ENCODE peak calls at places on chromosomes 3 and 15, in nine cellular contexts. One of them, this sample, is unnamed.

GRCh38 chr3:61820306-61820992 is 259.1 kb downstream of the PTPRG start:
- DNase-seq in fibroblast of pulmonary artery: no peak
- DNase-seq in fibroblast of lung: no peak
- DNase-seq in neuronal stem cell: no peak
- DNase-seq in cardiac fibroblast: no peak
- DNase-seq in NCI-H524 treated with DMSO at 0.1 percent for 48 hours: no peak
- DNase-seq in amniotic stem cell: no peak
- DNase-seq in GM13977: no peak
- DNase-seq in EH: no peak
- DNase-seq in this sample: no peak

GRCh38 chr3:193149998-193150397 is 91.0 kb upstream of the PLAAT1 start:
- DNase-seq in NCI-H524 treated with DMSO at 0.1 percent for 48 hours: no peak
- DNase-seq in neuronal stem cell: no peak
- DNase-seq in GM13977: no peak
- DNase-seq in amniotic stem cell: no peak
- DNase-seq in EH: no peak
- DNase-seq in cardiac fibroblast: no peak
- DNase-seq in fibroblast of pulmonary artery: no peak
- DNase-seq in fibroblast of lung: no peak
- DNase-seq in this sample: no peak

GRCh38 chr3:63706321-63707085 is 54.0 kb downstream of the SNTN start:
- DNase-seq in cardiac fibroblast: peak
- DNase-seq in fibroblast of pulmonary artery: no peak
- DNase-seq in EH: peak
- DNase-seq in amniotic stem cell: no peak
- DNase-seq in neuronal stem cell: no peak
- DNase-seq in fibroblast of lung: no peak
- DNase-seq in NCI-H524 treated with DMSO at 0.1 percent for 48 hours: no peak
- DNase-seq in GM13977: no peak
- DNase-seq in this sample: no peak

GRCh38 chr15:98878172-98878571 is 129.4 kb downstream of the PGPEP1L start:
- DNase-seq in neuronal stem cell: no peak
- DNase-seq in amniotic stem cell: no peak
- DNase-seq in GM13977: no peak
- DNase-seq in cardiac fibroblast: peak
- DNase-seq in EH: peak
- DNase-seq in fibroblast of pulmonary artery: no peak
- DNase-seq in NCI-H524 treated with DMSO at 0.1 percent for 48 hours: no peak
- DNase-seq in fibroblast of lung: peak
- DNase-seq in this sample: no peak

GRCh38 chr3:134932035-134932434 is 137.0 kb downstream of the EPHB1 start:
- DNase-seq in fibroblast of lung: no peak
- DNase-seq in GM13977: no peak
- DNase-seq in amniotic stem cell: no peak
- DNase-seq in EH: no peak
- DNase-seq in NCI-H524 treated with DMSO at 0.1 percent for 48 hours: no peak
- DNase-seq in neuronal stem cell: no peak
- DNase-seq in fibroblast of pulmonary artery: no peak
- DNase-seq in cardiac fibroblast: no peak
- DNase-seq in this sample: no peak

GRCh38 chr3:13494463-13495350 is 14.6 kb downstream of the HDAC11 start:
- DNase-seq in GM13977: peak
- DNase-seq in amniotic stem cell: no peak
- DNase-seq in fibroblast of lung: peak
- DNase-seq in neuronal stem cell: peak
- DNase-seq in NCI-H524 treated with DMSO at 0.1 percent for 48 hours: no peak
- DNase-seq in EH: peak
- DNase-seq in fibroblast of pulmonary artery: peak
- DNase-seq in cardiac fibroblast: peak
- DNase-seq in this sample: peak

GRCh38 chr15:101651753-101652097 is 456 bp downstream of the TM2D3 start:
- DNase-seq in EH: no peak
- DNase-seq in fibroblast of lung: no peak
- DNase-seq in NCI-H524 treated with DMSO at 0.1 percent for 48 hours: no peak
- DNase-seq in amniotic stem cell: no peak
- DNase-seq in neuronal stem cell: no peak
- DNase-seq in cardiac fibroblast: peak
- DNase-seq in GM13977: no peak
- DNase-seq in fibroblast of pulmonary artery: no peak
- DNase-seq in this sample: no peak

GRCh38 chr15:43187544-43188155 is 2.4 kb downstream of the CCNDBP1 start:
- DNase-seq in fibroblast of pulmonary artery: peak
- DNase-seq in amniotic stem cell: peak
- DNase-seq in NCI-H524 treated with DMSO at 0.1 percent for 48 hours: peak
- DNase-seq in neuronal stem cell: no peak
- DNase-seq in GM13977: peak
- DNase-seq in cardiac fibroblast: peak
- DNase-seq in EH: peak
- DNase-seq in fibroblast of lung: peak
- DNase-seq in this sample: no peak

GRCh38 chr15:39594056-39594763 is 13.3 kb downstream of the THBS1 start:
- DNase-seq in GM13977: no peak
- DNase-seq in NCI-H524 treated with DMSO at 0.1 percent for 48 hours: no peak
- DNase-seq in neuronal stem cell: no peak
- DNase-seq in amniotic stem cell: no peak
- DNase-seq in cardiac fibroblast: peak
- DNase-seq in fibroblast of lung: peak
- DNase-seq in EH: peak
- DNase-seq in fibroblast of pulmonary artery: peak
- DNase-seq in this sample: no peak

GRCh38 chr15:44804303-44805046 is 68.1 kb downstream of the TRIM69 start:
- DNase-seq in cardiac fibroblast: peak
- DNase-seq in fibroblast of pulmonary artery: peak
- DNase-seq in EH: no peak
- DNase-seq in GM13977: peak
- DNase-seq in amniotic stem cell: no peak
- DNase-seq in fibroblast of lung: no peak
- DNase-seq in neuronal stem cell: no peak
- DNase-seq in NCI-H524 treated with DMSO at 0.1 percent for 48 hours: no peak
- DNase-seq in this sample: no peak

GRCh38 chr3:130516645-130517512 is at the start of gene COL6A6:
- DNase-seq in GM13977: no peak
- DNase-seq in fibroblast of pulmonary artery: no peak
- DNase-seq in neuronal stem cell: no peak
- DNase-seq in fibroblast of lung: peak
- DNase-seq in EH: no peak
- DNase-seq in NCI-H524 treated with DMSO at 0.1 percent for 48 hours: no peak
- DNase-seq in amniotic stem cell: no peak
- DNase-seq in cardiac fibroblast: no peak
- DNase-seq in this sample: no peak

GRCh38 chr3:180538493-180538892 is 63.5 kb upstream of the TTC14 start:
- DNase-seq in NCI-H524 treated with DMSO at 0.1 percent for 48 hours: no peak
- DNase-seq in GM13977: no peak
- DNase-seq in amniotic stem cell: no peak
- DNase-seq in neuronal stem cell: no peak
- DNase-seq in fibroblast of lung: no peak
- DNase-seq in cardiac fibroblast: no peak
- DNase-seq in fibroblast of pulmonary artery: no peak
- DNase-seq in EH: no peak
- DNase-seq in this sample: no peak

GRCh38 chr15:45551691-45552090 is 29.1 kb upstream of the SLC30A4 start:
- DNase-seq in cardiac fibroblast: peak
- DNase-seq in amniotic stem cell: no peak
- DNase-seq in neuronal stem cell: no peak
- DNase-seq in GM13977: no peak
- DNase-seq in fibroblast of lung: no peak
- DNase-seq in EH: peak
- DNase-seq in NCI-H524 treated with DMSO at 0.1 percent for 48 hours: no peak
- DNase-seq in fibroblast of pulmonary artery: peak
- DNase-seq in this sample: no peak

GRCh38 chr3:126179825-126180476 is 435 bp downstream of the ALDH1L1 start:
- DNase-seq in fibroblast of pulmonary artery: peak
- DNase-seq in cardiac fibroblast: no peak
- DNase-seq in fibroblast of lung: peak
- DNase-seq in NCI-H524 treated with DMSO at 0.1 percent for 48 hours: peak
- DNase-seq in GM13977: no peak
- DNase-seq in amniotic stem cell: no peak
- DNase-seq in neuronal stem cell: peak
- DNase-seq in EH: peak
- DNase-seq in this sample: no peak

GRCh38 chr15:77659350-77660321 is 26.9 kb upstream of the LINGO1 start:
- DNase-seq in GM13977: peak
- DNase-seq in cardiac fibroblast: peak
- DNase-seq in amniotic stem cell: no peak
- DNase-seq in NCI-H524 treated with DMSO at 0.1 percent for 48 hours: no peak
- DNase-seq in neuronal stem cell: no peak
- DNase-seq in fibroblast of lung: peak
- DNase-seq in EH: peak
- DNase-seq in fibroblast of pulmonary artery: peak
- DNase-seq in this sample: no peak

GRCh38 chr15:28109626-28110415 is 10.7 kb upstream of the OCA2 start:
- DNase-seq in GM13977: no peak
- DNase-seq in fibroblast of lung: no peak
- DNase-seq in cardiac fibroblast: no peak
- DNase-seq in amniotic stem cell: no peak
- DNase-seq in neuronal stem cell: no peak
- DNase-seq in NCI-H524 treated with DMSO at 0.1 percent for 48 hours: no peak
- DNase-seq in EH: no peak
- DNase-seq in fibroblast of pulmonary artery: no peak
- DNase-seq in this sample: no peak

GRCh38 chr15:74245342-74245931 is 9.3 kb downstream of the CCDC33 start:
- DNase-seq in fibroblast of lung: no peak
- DNase-seq in cardiac fibroblast: no peak
- DNase-seq in amniotic stem cell: no peak
- DNase-seq in neuronal stem cell: no peak
- DNase-seq in EH: no peak
- DNase-seq in fibroblast of pulmonary artery: no peak
- DNase-seq in NCI-H524 treated with DMSO at 0.1 percent for 48 hours: peak
- DNase-seq in GM13977: no peak
- DNase-seq in this sample: no peak

GRCh38 chr15:62087671-62088360 is 21.0 kb downstream of the C2CD4A start:
- DNase-seq in EH: peak
- DNase-seq in GM13977: no peak
- DNase-seq in fibroblast of lung: peak
- DNase-seq in amniotic stem cell: no peak
- DNase-seq in neuronal stem cell: no peak
- DNase-seq in NCI-H524 treated with DMSO at 0.1 percent for 48 hours: no peak
- DNase-seq in cardiac fibroblast: peak
- DNase-seq in fibroblast of pulmonary artery: peak
- DNase-seq in this sample: no peak

GRCh38 chr3:46350262-46350565 is 3.7 kb upstream of the CCR2 start:
- DNase-seq in cardiac fibroblast: no peak
- DNase-seq in fibroblast of lung: no peak
- DNase-seq in GM13977: no peak
- DNase-seq in EH: no peak
- DNase-seq in NCI-H524 treated with DMSO at 0.1 percent for 48 hours: no peak
- DNase-seq in fibroblast of pulmonary artery: no peak
- DNase-seq in neuronal stem cell: no peak
- DNase-seq in amniotic stem cell: no peak
- DNase-seq in this sample: no peak

GRCh38 chr15:37372064-37372463 is 271.7 kb upstream of the MEIS2 start:
- DNase-seq in cardiac fibroblast: no peak
- DNase-seq in EH: peak
- DNase-seq in NCI-H524 treated with DMSO at 0.1 percent for 48 hours: no peak
- DNase-seq in fibroblast of pulmonary artery: peak
- DNase-seq in GM13977: no peak
- DNase-seq in fibroblast of lung: no peak
- DNase-seq in amniotic stem cell: no peak
- DNase-seq in neuronal stem cell: no peak
- DNase-seq in this sample: no peak

GRCh38 chr3:154548341-154548740 is 118.4 kb upstream of the GPR149 start:
- DNase-seq in EH: no peak
- DNase-seq in fibroblast of lung: no peak
- DNase-seq in amniotic stem cell: no peak
- DNase-seq in fibroblast of pulmonary artery: no peak
- DNase-seq in NCI-H524 treated with DMSO at 0.1 percent for 48 hours: no peak
- DNase-seq in neuronal stem cell: no peak
- DNase-seq in cardiac fibroblast: no peak
- DNase-seq in GM13977: no peak
- DNase-seq in this sample: no peak

GRCh38 chr3:33218072-33218445 is 551 bp downstream of the SUSD5 start:
- DNase-seq in EH: peak
- DNase-seq in NCI-H524 treated with DMSO at 0.1 percent for 48 hours: no peak
- DNase-seq in fibroblast of lung: peak
- DNase-seq in GM13977: no peak
- DNase-seq in amniotic stem cell: peak
- DNase-seq in neuronal stem cell: peak
- DNase-seq in cardiac fibroblast: peak
- DNase-seq in fibroblast of pulmonary artery: no peak
- DNase-seq in this sample: no peak

GRCh38 chr3:172680684-172681083 is 30.2 kb downstream of the NCEH1 start:
- DNase-seq in EH: peak
- DNase-seq in fibroblast of lung: no peak
- DNase-seq in GM13977: no peak
- DNase-seq in NCI-H524 treated with DMSO at 0.1 percent for 48 hours: no peak
- DNase-seq in neuronal stem cell: no peak
- DNase-seq in amniotic stem cell: no peak
- DNase-seq in fibroblast of pulmonary artery: no peak
- DNase-seq in cardiac fibroblast: peak
- DNase-seq in this sample: peak

GRCh38 chr15:65476942-65477341 is 40.5 kb downstream of the DPP8 start:
- DNase-seq in amniotic stem cell: no peak
- DNase-seq in cardiac fibroblast: peak
- DNase-seq in EH: peak
- DNase-seq in NCI-H524 treated with DMSO at 0.1 percent for 48 hours: no peak
- DNase-seq in fibroblast of pulmonary artery: peak
- DNase-seq in fibroblast of lung: peak
- DNase-seq in GM13977: no peak
- DNase-seq in neuronal stem cell: no peak
- DNase-seq in this sample: no peak

GRCh38 chr15:92845109-92845508 is 55.0 kb upstream of the CHD2 start:
- DNase-seq in cardiac fibroblast: peak
- DNase-seq in GM13977: no peak
- DNase-seq in amniotic stem cell: no peak
- DNase-seq in EH: peak
- DNase-seq in neuronal stem cell: no peak
- DNase-seq in NCI-H524 treated with DMSO at 0.1 percent for 48 hours: no peak
- DNase-seq in fibroblast of pulmonary artery: peak
- DNase-seq in fibroblast of lung: peak
- DNase-seq in this sample: no peak